ENCODE peak calls at places on chromosomes 6 and 20, in four cellular contexts. X, A, I and K are unnamed samples. For H3K4me1, the result is how much of the 10 kb centered on the place peaks cover.

GRCh38 chr6:155264704-155265320 is 999 bp downstream of the CLDN20 start:
- DNase-seq in X (no peak), I (no peak), A (no peak), K (no peak)

GRCh38 chr6:150030611-150031010 is 5.3 kb upstream of the RAET1L start:
- DNase-seq in X (no peak), A (no peak), I (no peak), K (no peak)

GRCh38 chr20:888057-888456 is 28.1 kb downstream of the ANGPT4 start:
- DNase-seq in X (no peak), A (no peak), I (no peak), K (no peak)

GRCh38 chr6:82704048-82704447 is 340.4 kb downstream of the TPBG start:
- DNase-seq in A (no peak), X (no peak), I (no peak), K (no peak)

GRCh38 chr6:42740725-42741124 is 5.2 kb downstream of the TBCC start:
- DNase-seq in I (no peak), X (no peak), A (no peak), K (no peak)

GRCh38 chr6:41000248-41000647 is 38.8 kb downstream of the UNC5CL start:
- DNase-seq in X (no peak), I (no peak), A (no peak), K (no peak)

GRCh38 chr20:2740702-2741101 is 48.1 kb downstream of the EBF4 start:
- DNase-seq in X (no peak), A (no peak), I (no peak), K (no peak)

GRCh38 chr20:40470313-40471260 is 218.4 kb downstream of the MAFB start:
- DNase-seq in X (no peak), I (no peak), A (peak), K (peak)

GRCh38 chr20:47438464-47439381 is 63.0 kb upstream of the NCOA3 start:
- DNase-seq in A (no peak), X (no peak), I (no peak), K (no peak)

GRCh38 chr6:167678102-167679101 is 148.3 kb upstream of the AFDN start:
- DNase-seq in A (peak), I (peak), X (peak), K (peak)
- H3K4me1 ChIP-seq in A (under half), I (under half), X (under half), K (half or more)

DNA sequence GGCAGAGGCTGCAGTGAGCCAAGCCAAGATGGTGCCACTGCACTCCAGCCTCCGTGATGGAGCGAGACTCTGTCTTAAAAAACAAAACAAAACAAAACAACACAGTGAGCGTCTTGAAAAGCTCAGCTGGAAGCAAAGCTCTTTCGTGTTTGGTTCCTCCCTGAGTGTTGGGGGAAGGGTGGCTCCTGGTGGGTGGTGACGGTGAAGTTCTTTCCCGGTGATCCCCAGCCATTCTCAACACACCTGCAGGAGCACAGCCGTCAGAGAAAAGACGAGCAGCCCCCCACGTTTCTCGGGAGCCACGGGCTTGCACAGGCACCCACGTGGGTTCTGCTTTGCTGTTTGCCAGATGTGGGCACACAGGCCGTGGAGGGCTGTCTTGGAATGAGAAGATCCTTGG is 3.2 kb downstream of the BHLHE23 start:
- DNase-seq in X (no peak), I (peak), A (no peak), K (no peak)
- H3K4me1 ChIP-seq in X (under half), I (under half), A (under half), K (under half)

DNA sequence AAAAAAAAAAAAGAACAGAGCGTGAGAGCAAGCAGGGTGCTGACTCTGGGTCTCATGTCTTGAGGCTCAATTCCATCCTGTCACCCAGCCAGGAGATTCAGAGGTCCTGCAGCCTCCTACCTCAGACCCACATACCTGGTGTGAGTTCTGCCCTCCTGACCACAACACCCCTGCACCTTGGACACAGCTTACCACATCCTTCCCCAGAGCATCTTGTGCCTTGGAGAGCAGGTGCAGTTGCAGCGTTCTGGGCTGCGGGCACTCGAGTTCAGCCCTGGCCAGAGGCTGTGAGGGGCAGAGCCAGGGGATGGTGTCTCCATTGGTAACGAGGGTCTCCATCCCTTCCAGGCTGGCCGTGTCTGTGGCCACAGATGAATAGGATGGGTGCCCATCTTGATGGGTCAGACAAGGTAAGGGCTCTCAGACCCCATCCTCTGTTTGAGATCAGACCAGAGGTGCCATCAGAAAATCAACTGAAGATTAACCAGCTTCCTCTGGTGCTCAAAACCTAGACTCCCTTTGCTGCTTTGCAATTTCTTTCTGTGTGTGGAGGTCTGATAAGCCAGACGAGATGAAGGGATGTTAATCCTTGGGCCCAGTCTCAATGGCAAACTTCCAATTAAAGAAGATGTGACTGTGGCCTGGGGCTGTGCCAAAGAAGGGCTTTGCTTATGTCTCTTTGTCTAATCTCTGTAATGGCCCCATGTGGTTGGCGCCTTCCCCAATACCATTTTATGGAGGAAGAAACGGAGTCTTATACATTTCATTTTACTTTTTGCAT is 14.7 kb upstream of the ZNF831 start:
- DNase-seq in I (no peak), X (no peak), A (no peak), K (no peak)
- H3K4me1 ChIP-seq in I (under half), X (half or more), A (under half), K (half or more)

GRCh38 chr6:35485402-35485877 is 11.4 kb downstream of the TEAD3 start:
- DNase-seq in A (peak), I (no peak), X (no peak), K (no peak)

GRCh38 chr6:35483892-35484645 is 12.8 kb downstream of the TEAD3 start:
- DNase-seq in I (no peak), A (no peak), X (no peak), K (no peak)

GRCh38 chr6:35487653-35488516 is 9.0 kb downstream of the TEAD3 start:
- DNase-seq in I (no peak), X (no peak), A (no peak), K (peak)

GRCh38 chr6:35484921-35485392 is 11.9 kb downstream of the TEAD3 start:
- DNase-seq in I (no peak), X (no peak), A (peak), K (no peak)

GRCh38 chr6:35486005-35486925 is 10.6 kb downstream of the TEAD3 start:
- DNase-seq in X (peak), I (peak), A (peak), K (peak)
- H3K4me1 ChIP-seq in X (half or more), I (under half), A (under half), K (half or more)

GRCh38 chr20:36462440-36463211 is 78.7 kb upstream of the MYL9 start:
- DNase-seq in I (peak), A (peak), X (peak), K (peak)
- H3K4me1 ChIP-seq in I (under half), A (under half), X (half or more), K (half or more)

GRCh38 chr6:166600932-166601331 is 14.5 kb upstream of the RAMACL start:
- DNase-seq in A (no peak), I (no peak), X (no peak), K (no peak)
- H3K4me1 ChIP-seq in A (under half), I (under half), X (under half), K (under half)

GRCh38 chr6:1381397-1382330 is 7.7 kb upstream of the FOXF2 start:
- DNase-seq in I (peak), A (no peak), X (peak), K (no peak)
- H3K4me1 ChIP-seq in I (under half), A (under half), X (half or more), K (half or more)

GRCh38 chr6:2899596-2899995 is 3.5 kb downstream of the SERPINB9 start:
- DNase-seq in I (no peak), X (no peak), A (no peak), K (no peak)

GRCh38 chr6:2900821-2901644 is 2.1 kb downstream of the SERPINB9 start:
- DNase-seq in A (no peak), X (no peak), I (no peak), K (no peak)

GRCh38 chr6:2900221-2900807 is 2.8 kb downstream of the SERPINB9 start:
- DNase-seq in I (no peak), A (no peak), X (no peak), K (no peak)

GRCh38 chr6:2896741-2897140 is 6.4 kb downstream of the SERPINB9 start:
- DNase-seq in X (no peak), I (no peak), A (no peak), K (no peak)

GRCh38 chr6:2902470-2902762 is 693 bp downstream of the SERPINB9 start:
- DNase-seq in I (no peak), X (no peak), A (peak), K (no peak)
- H3K4me1 ChIP-seq in I (under half), X (under half), A (under half), K (half or more)